ENCODE peak calls at places on chromosomes 4 and X, in ten cellular contexts. Q is left kidney, T is left cardiac atrium, O is NCI-H510A, K is hippocampal formation, X is NAMALWA, A is HTR-8/SVneo, D is posterior cingulate gyrus, P is HEK293T, J is activated T-helper 1 cell treated with Interleukin-2 at 50 U/mL for 16 hours. G is an unnamed sample.

GRCh38 chrX:68443155-68443868 is 10.0 kb upstream of the OPHN1 start:
- DNase-seq in Q (no peak), T (no peak), O (no peak), K (no peak), X (no peak), A (no peak), D (no peak), P (no peak), J (no peak), G (no peak)

GRCh38 chr4:100462206-100462605 is 55.6 kb downstream of the EMCN start:
- DNase-seq in Q (no peak), T (no peak), O (no peak), K (no peak), X (no peak), A (peak), D (no peak), P (no peak), J (no peak), G (no peak)

GRCh38 chr4:143384381-143384994 is 47.8 kb downstream of the GAB1 start:
- DNase-seq in Q (no peak), T (peak), O (no peak), K (no peak), X (peak), A (no peak), D (no peak), P (no peak), J (no peak), G (no peak)

GRCh38 chrX:13307041-13307440 is 12.8 kb downstream of the ATXN3L start:
- DNase-seq in Q (no peak), T (no peak), O (no peak), K (no peak), X (no peak), A (no peak), D (no peak), P (no peak), J (no peak), G (no peak)

GRCh38 chr4:33111106-33111505 is 2390.9 kb downstream of the PCDH7 start:
- DNase-seq in Q (no peak), T (no peak), O (no peak), K (no peak), X (no peak), A (no peak), D (no peak), P (no peak), J (no peak), G (no peak)

GRCh38 chrX:65528705-65529340 is 5.8 kb downstream of the LAS1L start:
- DNase-seq in Q (peak), T (peak), O (no peak), K (no peak), X (peak), A (peak), D (peak), P (peak), J (peak), G (no peak)

GRCh38 chr4:116953947-116954346 is 131.4 kb downstream of the TRAM1L1 start:
- DNase-seq in Q (peak), T (no peak), O (no peak), K (no peak), X (no peak), A (no peak), D (no peak), P (no peak), J (no peak), G (peak)

GRCh38 chr4:54586343-54586953 is 71.3 kb upstream of the KIT start:
- DNase-seq in Q (no peak), T (no peak), O (peak), K (no peak), X (no peak), A (peak), D (no peak), P (no peak), J (no peak), G (no peak)

GRCh38 chrX:136438192-136438591 is 49.6 kb upstream of the BRS3 start:
- DNase-seq in Q (no peak), T (no peak), O (no peak), K (no peak), X (no peak), A (no peak), D (no peak), P (no peak), J (no peak), G (no peak)

GRCh38 chr4:70571772-70572171 is 20.3 kb upstream of the AMBN start:
- DNase-seq in Q (peak), T (no peak), O (no peak), K (no peak), X (no peak), A (no peak), D (no peak), P (no peak), J (no peak), G (no peak)

GRCh38 chr4:43757147-43757546 is 691.5 kb downstream of the KCTD8 start:
- DNase-seq in Q (no peak), T (no peak), O (no peak), K (peak), X (no peak), A (no peak), D (no peak), P (no peak), J (no peak), G (no peak)

GRCh38 chr4:154390324-154390723 is 101.3 kb downstream of the DCHS2 start:
- DNase-seq in Q (no peak), T (no peak), O (no peak), K (no peak), X (no peak), A (no peak), D (no peak), P (no peak), J (no peak), G (no peak)

GRCh38 chrX:150507251-150507856 is 61.1 kb upstream of the MTM1 start:
- DNase-seq in Q (no peak), T (peak), O (no peak), K (no peak), X (no peak), A (no peak), D (no peak), P (no peak), J (no peak), G (no peak)